ENCODE peak calls at places on chromosomes 16 and 17, in six cellular contexts. Z, X, L, H, P and J are unnamed samples.

GRCh38 chr17:18038149-18038850 is 668 bp downstream of the ATPAF2 start:
- DNase-seq in L (no peak), H (no peak), P (no peak), X (peak), Z (no peak), J (no peak)

GRCh38 chr17:28368306-28368831 is 1.7 kb downstream of the VTN start:
- DNase-seq in Z (no peak), P (no peak), L (no peak), H (no peak), X (no peak), J (no peak)

GRCh38 chr17:73271078-73271477 is 9.4 kb upstream of the CPSF4L start:
- DNase-seq in H (no peak), L (no peak), X (no peak), P (no peak), Z (no peak), J (no peak)

GRCh38 chr16:30551781-30552180 is 6.4 kb downstream of the ZNF764 start:
- DNase-seq in X (no peak), L (no peak), P (no peak), Z (no peak), H (no peak), J (no peak)

GRCh38 chr17:17613708-17614114 is 22.2 kb upstream of the PEMT start:
- DNase-seq in P (no peak), H (peak), Z (no peak), L (peak), X (no peak), J (peak)

GRCh38 chr17:62708587-62708986 is 81.1 kb downstream of the MRC2 start:
- DNase-seq in P (peak), Z (no peak), L (no peak), X (no peak), H (no peak), J (no peak)

GRCh38 chr17:14153374-14153773 is 83.3 kb downstream of the CDRT15 start:
- DNase-seq in P (no peak), X (no peak), L (no peak), Z (no peak), H (no peak), J (no peak)

GRCh38 chr16:3456374-3456773 is 12.9 kb downstream of the NAA60 start:
- DNase-seq in X (no peak), L (no peak), P (peak), H (no peak), Z (peak), J (no peak)

GRCh38 chr16:9077001-9077809 is 14.2 kb upstream of the HAPSTR1 start:
- DNase-seq in X (no peak), H (peak), L (no peak), Z (no peak), P (no peak), J (no peak)

GRCh38 chr17:15414502-15415348 is 52.7 kb downstream of the CDRT4 start:
- DNase-seq in Z (peak), H (no peak), P (peak), L (no peak), X (no peak), J (no peak)

GRCh38 chr16:4535627-4536108 is 2.9 kb downstream of the CDIP1 start:
- DNase-seq in X (no peak), Z (no peak), H (no peak), P (no peak), L (no peak), J (no peak)

GRCh38 chr17:49452173-49452572 is 37.5 kb upstream of the PHB1 start:
- DNase-seq in Z (no peak), H (no peak), X (no peak), P (no peak), L (no peak), J (no peak)

GRCh38 chr16:85062303-85062702 is 34.7 kb downstream of the KIAA0513 start:
- DNase-seq in X (no peak), L (no peak), Z (no peak), P (no peak), H (no peak), J (no peak)

GRCh38 chr16:80619824-80620223 is 79.0 kb downstream of the DYNLRB2 start:
- DNase-seq in L (no peak), P (no peak), H (no peak), Z (no peak), X (no peak), J (no peak)

DNA sequence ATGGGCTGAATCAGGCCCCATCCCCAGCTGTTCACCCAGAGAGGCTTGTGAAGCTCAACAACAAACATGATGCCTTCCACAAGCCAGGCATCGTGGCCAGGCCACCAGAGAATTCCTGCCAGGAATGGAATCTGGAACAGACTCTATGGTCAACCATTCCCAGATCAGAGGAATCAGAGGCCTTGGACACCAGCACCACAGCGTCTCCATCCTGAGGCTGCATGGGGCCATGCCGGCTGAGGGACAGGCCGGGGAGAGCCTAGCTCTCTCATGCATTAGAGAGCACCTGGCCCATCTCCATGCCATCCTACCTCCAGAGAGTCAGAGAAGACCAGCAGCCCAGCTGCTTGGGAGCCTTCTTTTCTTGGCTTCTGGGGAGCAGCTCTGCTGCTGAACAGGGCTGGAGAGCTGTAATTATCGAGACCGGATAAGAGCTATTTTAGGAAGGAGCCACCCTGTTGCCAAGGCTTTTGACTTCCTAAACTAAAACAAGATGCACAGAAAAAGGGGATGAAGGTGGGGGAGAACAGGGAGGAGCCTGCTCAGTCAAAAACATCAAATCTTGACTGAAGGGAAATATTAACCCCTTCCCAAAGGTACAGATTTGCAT is 24.5 kb upstream of the MTMR4 start:
- DNase-seq in H (no peak), X (no peak), P (no peak), Z (no peak), L (no peak), J (no peak)
- TF ChIP-seq CTCF in H (no peak), X (no peak), P (no peak), Z (no peak), L (no peak), J (no peak)

DNA sequence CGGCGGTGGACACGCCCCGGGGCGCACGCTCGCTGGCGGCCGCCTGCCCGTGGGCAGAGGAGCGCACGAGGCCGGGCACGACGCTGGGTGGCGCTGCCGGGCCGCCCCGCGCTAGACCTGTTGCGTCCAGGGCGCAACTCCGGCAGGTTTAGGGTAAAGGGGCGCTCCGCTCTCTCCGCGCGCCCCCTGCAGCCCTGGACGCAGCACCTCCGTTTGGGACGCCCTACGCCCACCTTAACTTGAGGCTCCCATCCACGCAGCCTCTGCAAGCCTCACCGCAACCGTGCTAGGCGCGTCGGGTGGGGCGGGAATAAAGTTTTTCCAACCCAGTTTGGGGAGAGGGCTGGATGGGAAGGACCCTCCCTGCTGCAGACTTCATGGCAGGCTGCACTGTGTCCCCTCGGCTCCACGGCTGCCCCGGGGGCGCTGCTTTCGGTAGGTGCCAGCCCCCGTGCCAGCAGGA is 299 bp upstream of the SYT17 start:
- DNase-seq in Z (peak), X (peak), L (peak), H (peak), P (peak), J (peak)
- TF ChIP-seq CTCF in Z (peak), X (peak), L (peak), H (peak), P (no peak), J (peak)

GRCh38 chr17:39009471-39010085 is 42.4 kb upstream of the FBXO47 start:
- DNase-seq in L (no peak), H (no peak), P (no peak), X (no peak), Z (no peak), J (no peak)

GRCh38 chr17:39012725-39013124 is 45.5 kb upstream of the FBXO47 start:
- DNase-seq in Z (no peak), H (no peak), X (no peak), P (peak), L (no peak), J (no peak)

GRCh38 chr17:39014044-39014794 is 47.0 kb upstream of the FBXO47 start:
- DNase-seq in H (peak), L (no peak), Z (no peak), P (peak), X (no peak), J (peak)

GRCh38 chr17:39014795-39015545 is 47.8 kb upstream of the FBXO47 start:
- DNase-seq in Z (no peak), H (no peak), P (peak), X (peak), L (no peak), J (no peak)

DNA sequence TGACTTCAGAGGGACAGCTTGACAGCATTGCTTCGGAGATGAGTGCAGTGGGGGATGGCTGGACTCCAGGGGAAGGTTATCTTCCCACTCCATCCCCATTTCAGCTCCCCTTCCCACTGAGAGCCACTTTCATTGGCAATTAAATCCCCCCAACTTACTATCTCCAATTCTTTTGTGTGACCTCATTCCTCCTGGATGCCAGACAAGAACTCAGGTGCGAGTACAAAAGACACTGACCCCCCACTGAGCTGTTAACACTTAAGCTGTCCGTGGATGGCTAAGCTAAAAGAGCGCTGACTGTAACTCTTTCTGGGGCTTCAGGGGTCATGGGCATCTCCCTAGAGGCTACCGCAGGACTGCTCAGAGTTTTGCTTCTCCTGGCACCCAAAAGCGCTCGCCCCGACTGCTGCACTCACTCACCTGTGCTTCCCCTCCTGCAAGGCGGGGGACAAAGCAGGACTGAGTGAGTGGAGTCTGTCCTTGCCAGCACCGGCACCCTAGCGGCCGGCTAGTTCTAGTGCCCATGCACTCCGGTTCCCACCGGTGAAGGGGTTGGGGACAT is 44.8 kb upstream of the FBXO47 start:
- DNase-seq in Z (no peak), L (no peak), P (peak), X (no peak), H (no peak), J (no peak)
- TF ChIP-seq CTCF in Z (no peak), L (no peak), P (no peak), X (no peak), H (no peak), J (no peak)

GRCh38 chr17:44324092-44324570 is 492 bp downstream of the SLC25A39 start:
- DNase-seq in L (no peak), P (peak), H (no peak), Z (no peak), X (peak), J (no peak)

GRCh38 chr17:44323359-44324091 is 1.1 kb downstream of the SLC25A39 start:
- DNase-seq in H (no peak), L (peak), Z (no peak), P (peak), X (no peak), J (no peak)

GRCh38 chr17:44324571-44325275 is at the start of gene SLC25A39:
- DNase-seq in X (peak), Z (peak), L (peak), H (peak), P (peak), J (peak)

GRCh38 chr17:44327715-44328449 is 3.3 kb upstream of the SLC25A39 start:
- DNase-seq in Z (no peak), X (no peak), H (no peak), P (no peak), L (no peak), J (no peak)

DNA sequence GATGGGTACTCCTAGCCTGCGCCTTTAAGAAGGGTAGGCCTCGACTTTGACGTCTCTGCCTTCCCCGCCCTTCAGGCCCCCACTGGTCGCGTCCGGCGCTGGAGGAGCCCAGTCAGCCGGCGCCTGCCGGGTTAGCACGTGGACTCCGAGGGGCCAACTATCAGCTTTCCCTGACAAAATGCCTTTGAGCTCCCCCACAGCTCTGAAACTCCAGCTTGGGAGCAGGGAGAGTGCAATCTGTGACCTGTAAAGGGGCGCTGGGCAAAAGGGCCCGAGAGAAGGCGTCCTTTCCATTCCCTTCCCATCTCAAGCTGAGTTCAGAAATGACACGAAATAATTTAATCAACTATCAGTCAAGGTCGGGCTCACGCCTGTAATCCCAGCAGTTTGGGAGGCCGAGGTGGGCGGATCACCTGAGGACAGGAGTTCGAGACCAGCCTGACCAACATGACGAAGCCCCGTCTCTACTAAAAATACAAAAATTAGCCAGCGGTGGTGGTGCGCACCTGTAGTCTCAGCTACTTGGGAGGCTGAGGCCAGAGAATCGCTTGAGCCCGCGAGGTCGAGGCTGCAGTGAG is 2.3 kb upstream of the SLC25A39 start:
- DNase-seq in L (peak), H (peak), P (peak), Z (peak), X (peak), J (peak)
- TF ChIP-seq CTCF in L (no peak), H (no peak), P (no peak), Z (no peak), X (no peak), J (peak)

DNA sequence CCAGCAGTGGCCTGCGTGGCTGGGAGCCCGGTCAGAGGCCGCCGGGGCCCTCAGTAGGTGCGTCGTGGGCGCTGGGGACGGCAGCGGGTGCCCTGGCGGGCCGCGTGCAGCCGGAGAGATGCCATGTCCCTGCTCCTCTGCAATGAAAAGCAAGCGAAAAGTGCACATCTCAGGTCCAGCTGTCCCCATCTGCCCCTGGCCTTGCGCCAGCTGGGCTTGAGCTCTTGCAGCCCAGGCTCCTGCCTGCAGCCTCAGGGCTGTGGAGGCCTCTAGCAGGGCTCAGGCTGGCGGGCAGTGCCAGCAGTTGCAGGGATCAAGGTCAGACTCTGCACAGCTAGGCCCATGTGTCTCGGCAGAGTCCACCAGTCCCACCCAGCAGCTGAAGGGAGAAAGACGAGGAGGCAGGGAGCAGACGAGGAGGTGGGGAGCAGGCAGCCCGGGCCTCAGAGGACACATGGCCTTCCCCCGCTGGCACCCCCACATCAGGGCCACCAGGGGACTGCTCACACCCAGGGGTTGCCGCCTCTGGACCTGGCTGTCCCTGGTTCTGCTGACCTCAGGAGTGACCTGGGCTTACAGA is 11.2 kb downstream of the SLC16A3 start:
- DNase-seq in H (peak), P (no peak), X (peak), L (no peak), Z (no peak), J (peak)
- TF ChIP-seq CTCF in H (no peak), P (no peak), X (no peak), L (no peak), Z (no peak), J (no peak)